ENCODE peak calls at places on chromosome 2, in four cellular contexts. H is WERI-Rb-1, P is neural crest cell, K is neural progenitor cell. G is an unnamed sample.

GRCh38 chr2:78979380-78980238 is 45.9 kb upstream of the REG3G start:
- DNase-seq in H (peak), P (peak), K (peak), G (peak)

GRCh38 chr2:199896617-199897016 is 14.5 kb upstream of the C2orf69 start:
- DNase-seq in H (no peak), P (no peak), K (no peak), G (no peak)

GRCh38 chr2:181106789-181107418 is 126.5 kb downstream of the UBE2E3 start:
- DNase-seq in H (no peak), P (no peak), K (no peak), G (no peak)

GRCh38 chr2:153478289-153479261 is at the start of gene RPRM:
- DNase-seq in H (peak), P (peak), K (peak), G (peak)

GRCh38 chr2:200376422-200377142 is 70.1 kb downstream of the SPATS2L start:
- DNase-seq in H (no peak), P (no peak), K (no peak), G (no peak)

GRCh38 chr2:9975805-9976447 is 24.4 kb downstream of the GRHL1 start:
- DNase-seq in H (no peak), P (no peak), K (no peak), G (no peak)

GRCh38 chr2:186599186-186599778 is 9.4 kb downstream of the ITGAV start:
- DNase-seq in H (no peak), P (no peak), K (no peak), G (no peak)

GRCh38 chr2:153939124-153939796 is 67.5 kb downstream of the GALNT13 start:
- DNase-seq in H (no peak), P (no peak), K (no peak), G (no peak)

GRCh38 chr2:21544392-21544791 is 420.6 kb downstream of the TDRD15 start:
- DNase-seq in H (no peak), P (no peak), K (no peak), G (no peak)

GRCh38 chr2:56314809-56315208 is 131.0 kb downstream of the CCDC85A start:
- DNase-seq in H (no peak), P (no peak), K (no peak), G (no peak)

GRCh38 chr2:169397697-169398096 is 35.4 kb upstream of the LRP2 start:
- DNase-seq in H (no peak), P (no peak), K (peak), G (no peak)

GRCh38 chr2:1773883-1774282 is 29.6 kb upstream of the PXDN start:
- DNase-seq in H (no peak), P (no peak), K (no peak), G (no peak)

GRCh38 chr2:159185401-159186130 is 100.9 kb downstream of the WDSUB1 start:
- DNase-seq in H (peak), P (no peak), K (peak), G (no peak)

GRCh38 chr2:31440764-31441163 is 26.2 kb upstream of the XDH start:
- DNase-seq in H (no peak), P (no peak), K (no peak), G (no peak)

GRCh38 chr2:180657054-180657453 is 323.4 kb upstream of the UBE2E3 start:
- DNase-seq in H (no peak), P (no peak), K (no peak), G (no peak)

GRCh38 chr2:239168575-239168974 is 232.2 kb downstream of the HDAC4 start:
- DNase-seq in H (no peak), P (no peak), K (no peak), G (peak)

GRCh38 chr2:218033208-218033589 is 30.4 kb upstream of the TNS1 start:
- DNase-seq in H (no peak), P (no peak), K (peak), G (no peak)

GRCh38 chr2:43303889-43304288 is 77.5 kb upstream of the ZFP36L2 start:
- DNase-seq in H (no peak), P (no peak), K (no peak), G (no peak)

GRCh38 chr2:238425979-238426567 is 654 bp upstream of the ASB1 start:
- DNase-seq in H (peak), P (peak), K (peak), G (no peak)

GRCh38 chr2:16018277-16019059 is 78.1 kb downstream of the MYCN start:
- DNase-seq in H (no peak), P (no peak), K (no peak), G (no peak)

GRCh38 chr2:16019617-16020351 is 79.4 kb downstream of the MYCN start:
- DNase-seq in H (no peak), P (no peak), K (no peak), G (no peak)

GRCh38 chr2:16021611-16022363 is 81.4 kb downstream of the MYCN start:
- DNase-seq in H (no peak), P (no peak), K (no peak), G (no peak)

GRCh38 chr2:16019060-16019475 is 78.7 kb downstream of the MYCN start:
- DNase-seq in H (no peak), P (no peak), K (peak), G (no peak)

GRCh38 chr2:16020389-16021008 is 80.1 kb downstream of the MYCN start:
- DNase-seq in H (no peak), P (no peak), K (no peak), G (no peak)
- TF ChIP-seq CTCF in H (no peak), P (no peak), K (no peak), G (no peak)

GRCh38 chr2:173568054-173568453 is 213.4 kb downstream of the CDCA7 start:
- DNase-seq in H (peak), P (peak), K (peak), G (no peak)
- TF ChIP-seq CTCF in H (peak), P (peak), K (peak), G (no peak)

GRCh38 chr2:34907812-34908211 is 1308.7 kb upstream of the FAM98A start:
- DNase-seq in H (no peak), P (no peak), K (no peak), G (no peak)
- TF ChIP-seq CTCF in H (no peak), P (peak), K (peak), G (peak)

GRCh38 chr2:190280565-190281330 is 38.9 kb downstream of the HIBCH start:
- DNase-seq in H (no peak), P (no peak), K (no peak), G (no peak)

GRCh38 chr2:190272457-190272842 is 47.2 kb downstream of the HIBCH start:
- DNase-seq in H (no peak), P (no peak), K (no peak), G (no peak)

GRCh38 chr2:190271783-190272456 is 47.7 kb downstream of the HIBCH start:
- DNase-seq in H (no peak), P (no peak), K (no peak), G (no peak)

DNA sequence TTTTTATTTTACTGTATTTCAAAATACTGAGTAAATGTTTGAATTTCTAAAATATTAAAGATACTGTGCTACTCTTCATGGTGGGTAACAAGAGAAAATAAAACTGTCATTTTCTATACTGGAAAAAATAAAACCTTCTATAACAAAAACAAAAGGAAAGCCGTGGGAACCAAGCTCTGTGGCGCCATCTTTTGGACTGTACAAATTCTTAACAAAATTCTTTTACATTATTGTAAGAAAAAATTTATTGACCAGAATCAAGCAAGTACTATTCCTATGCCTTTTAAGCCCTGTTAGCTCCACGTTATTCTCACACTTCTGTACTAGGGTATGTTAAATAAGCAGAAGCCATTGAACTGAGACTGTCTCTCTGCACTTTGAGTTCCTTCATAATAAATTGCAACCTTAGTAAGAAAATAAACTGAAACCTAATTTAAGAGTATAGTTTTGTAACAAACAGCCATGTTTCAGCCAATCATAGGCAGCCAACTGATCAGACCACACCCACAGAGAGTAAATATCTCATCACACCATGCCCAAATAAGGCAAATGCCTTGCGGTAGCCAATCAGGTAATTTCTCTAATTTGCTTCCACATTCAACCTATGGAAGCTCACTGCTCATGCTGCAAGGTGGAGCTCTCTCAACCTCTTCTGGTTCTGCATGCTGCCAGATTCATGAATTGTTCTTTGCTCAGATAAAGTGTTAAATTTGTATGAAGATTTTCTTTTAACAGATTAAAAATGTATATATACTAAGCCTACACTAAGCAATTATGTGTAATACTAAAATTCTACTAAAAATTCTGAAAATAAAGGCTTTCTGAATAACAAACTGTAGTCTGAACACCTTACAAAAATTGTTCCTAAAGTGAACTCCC is 42.2 kb downstream of the HIBCH start:
- DNase-seq in H (no peak), P (no peak), K (peak), G (no peak)
- TF ChIP-seq CTCF in H (peak), P (peak), K (peak), G (peak)

GRCh38 chr2:80086831-80087230 is 217.7 kb downstream of the LRRTM1 start:
- DNase-seq in H (peak), P (no peak), K (peak), G (no peak)
- TF ChIP-seq CTCF in H (peak), P (peak), K (no peak), G (no peak)